ENCODE peak calls at places on chromosomes 16 and 17, in seven cellular contexts. T, F, J, Q, I, K and V are unnamed samples.

GRCh38 chr16:49859139-49859947 is 3.4 kb upstream of the ZNF423 start:
- DNase-seq in T (peak; percentile 91), Q (no peak), I (no peak), F (no peak), J (no peak), K (no peak), V (no peak)

GRCh38 chr17:80771612-80772005 is 220.0 kb upstream of the CHMP6 start:
- DNase-seq in T (no peak), K (no peak), I (no peak), F (no peak), Q (no peak), J (no peak), V (no peak)

GRCh38 chr16:84514874-84515835 is 10.7 kb upstream of the MEAK7 start:
- DNase-seq in F (no peak), J (no peak), T (no peak), I (no peak), K (no peak), Q (no peak), V (no peak)

GRCh38 chr17:56679767-56680422 is 86.4 kb downstream of the NOG start:
- DNase-seq in Q (no peak), T (no peak), K (no peak), J (no peak), I (no peak), F (peak; percentile 61), V (no peak)

GRCh38 chr17:8120520-8121443 is 2.5 kb upstream of the ALOXE3 start:
- DNase-seq in Q (peak; percentile 52), F (peak; percentile 66), J (no peak), K (peak; percentile 45), T (peak; percentile 88), I (no peak), V (peak; percentile 66)

GRCh38 chr16:57151369-57151768 is 34.5 kb downstream of the PSME3IP1 start:
- DNase-seq in K (no peak), Q (no peak), T (no peak), J (no peak), F (no peak), I (no peak), V (no peak)

GRCh38 chr16:82732461-82732860 is 105.7 kb downstream of the CDH13 start:
- DNase-seq in T (no peak), I (no peak), F (no peak), K (no peak), J (no peak), Q (no peak), V (no peak)

GRCh38 chr17:63369233-63369632 is 76.9 kb downstream of the CYB561 start:
- DNase-seq in Q (no peak), I (no peak), J (no peak), F (peak; percentile 63), K (no peak), T (no peak), V (no peak)

GRCh38 chr17:8393470-8394231 is 4.0 kb downstream of the RNF222 start:
- DNase-seq in I (no peak), T (no peak), J (no peak), F (no peak), K (no peak), Q (no peak), V (no peak)

GRCh38 chr17:30950669-30951399 is 20.0 kb upstream of the RNF135 start:
- DNase-seq in K (no peak), F (peak; percentile 87), J (peak; percentile 18), Q (peak; percentile 63), I (no peak), T (peak; percentile 85), V (no peak)

GRCh38 chr17:38568274-38568673 is 37.5 kb downstream of the SRCIN1 start:
- DNase-seq in T (no peak), Q (no peak), I (no peak), K (no peak), F (no peak), J (no peak), V (no peak)

GRCh38 chr17:77555741-77556291 is 402.7 kb upstream of the TNRC6C start:
- DNase-seq in F (no peak), J (peak; percentile 29), I (no peak), Q (no peak), K (peak; percentile 21), T (peak; percentile 86), V (no peak)

GRCh38 chr16:10950393-10950792 is 6.0 kb downstream of the CLEC16A start:
- DNase-seq in K (no peak), F (no peak), J (no peak), Q (no peak), I (no peak), T (no peak), V (no peak)

GRCh38 chr17:9363440-9364350 is 211.9 kb downstream of the STX8 start:
- DNase-seq in T (no peak), F (no peak), Q (no peak), K (no peak), J (no peak), I (no peak), V (no peak)

GRCh38 chr17:40993084-40993483 is 880 bp downstream of the KRTAP3-3 start:
- DNase-seq in I (no peak), J (no peak), Q (no peak), T (no peak), K (no peak), F (no peak), V (no peak)

GRCh38 chr16:4053663-4054479 is 62.4 kb downstream of the ADCY9 start:
- DNase-seq in I (peak; percentile 98), J (no peak), K (no peak), T (no peak), Q (no peak), F (peak; percentile 90), V (no peak)

GRCh38 chr17:67818110-67819002 is 6.9 kb upstream of the BPTF start:
- DNase-seq in I (no peak), J (no peak), T (no peak), Q (no peak), K (no peak), F (no peak), V (no peak)

GRCh38 chr17:78658281-78658785 is 81.1 kb upstream of the DNAH17 start:
- DNase-seq in K (no peak), J (no peak), I (peak; percentile 73), F (peak; percentile 47), Q (no peak), T (no peak), V (no peak)

GRCh38 chr17:49108318-49108717 is 24.3 kb upstream of the B4GALNT2 start:
- DNase-seq in K (no peak), I (peak; percentile 41), Q (no peak), J (no peak), F (peak; percentile 69), T (no peak), V (no peak)

GRCh38 chr16:9797306-9797705 is 384.9 kb downstream of the GRIN2A start:
- DNase-seq in T (no peak), I (no peak), F (no peak), K (no peak), Q (no peak), J (peak; percentile 98), V (no peak)

GRCh38 chr16:10594312-10594950 is 14.0 kb upstream of the EMP2 start:
- DNase-seq in K (no peak), T (peak; percentile 77), J (no peak), Q (no peak), I (no peak), F (no peak), V (no peak)

GRCh38 chr16:10738231-10739077 is 5.2 kb upstream of the NUBP1 start:
- DNase-seq in T (no peak), J (no peak), F (peak; percentile 75), K (peak; percentile 24), Q (no peak), I (no peak), V (no peak)

GRCh38 chr17:40819528-40820125 is 2.8 kb downstream of the KRT10 start:
- DNase-seq in Q (peak; percentile 6), F (peak; percentile 17), T (no peak), I (no peak), K (no peak), J (no peak), V (peak; percentile 6)

GRCh38 chr16:85279874-85280545 is 167.7 kb upstream of the CIBAR2 start:
- DNase-seq in F (no peak), Q (no peak), T (peak; percentile 92), J (no peak), I (no peak), K (no peak), V (no peak)